ENCODE peak calls at places on chromosomes 12 and 14, in eight cellular contexts. A, V, P, S, L, B, C and Y are unnamed samples.

GRCh38 chr14:63938198-63939005 is 85.6 kb downstream of the SYNE2 start:
- DNase-seq in A (no peak), V (no peak), P (peak; percentile 2), S (peak; percentile 36), L (peak; percentile 71), B (peak; percentile 26), C (no peak), Y (peak; percentile 37)

GRCh38 chr12:113174461-113175384 is 10.6 kb downstream of the DDX54 start:
- DNase-seq in A (peak; percentile 72), V (no peak), P (peak; percentile 52), S (peak; percentile 91), L (peak; percentile 66), B (peak; percentile 60), C (peak; percentile 73), Y (peak; percentile 89)

GRCh38 chr12:110680032-110680431 is 8.9 kb downstream of the HVCN1 start:
- DNase-seq in A (no peak), V (no peak), P (no peak), S (no peak), L (peak; percentile 49), B (no peak), C (no peak), Y (no peak)

GRCh38 chr14:92610849-92611271 is 97.3 kb downstream of the RIN3 start:
- DNase-seq in A (no peak), V (no peak), P (no peak), S (no peak), L (peak; percentile 31), B (no peak), C (no peak), Y (no peak)

GRCh38 chr14:88791629-88792571 is 853 bp downstream of the EML5 start:
- DNase-seq in A (peak; percentile 34), V (no peak), P (no peak), S (peak; percentile 13), L (no peak), B (no peak), C (no peak), Y (peak; percentile 5)

GRCh38 chr12:54164402-54165145 is 24.2 kb downstream of the SMUG1 start:
- DNase-seq in A (no peak), V (no peak), P (no peak), S (no peak), L (no peak), B (no peak), C (no peak), Y (no peak)

GRCh38 chr14:75063491-75064204 is at the start of gene ACYP1:
- DNase-seq in A (peak; percentile 93), V (peak; percentile 64), P (peak; percentile 84), S (peak; percentile 95), L (peak; percentile 88), B (peak; percentile 81), C (peak; percentile 92), Y (peak; percentile 96)

GRCh38 chr12:100574262-100575074 is 984 bp downstream of the GAS2L3 start:
- DNase-seq in A (peak; percentile 54), V (peak; percentile 4), P (no peak), S (peak; percentile 26), L (peak; percentile 74), B (peak; percentile 21), C (no peak), Y (no peak)

GRCh38 chr12:53205747-53206146 is 1.3 kb downstream of the ITGB7 start:
- DNase-seq in A (peak; percentile 61), V (peak; percentile 70), P (peak; percentile 89), S (peak; percentile 83), L (peak; percentile 70), B (peak; percentile 91), C (peak; percentile 44), Y (peak; percentile 83)

GRCh38 chr14:28629328-28630004 is 137.1 kb upstream of the FOXG1 start:
- DNase-seq in A (no peak), V (no peak), P (no peak), S (no peak), L (peak; percentile 68), B (no peak), C (no peak), Y (no peak)

GRCh38 chr14:28630100-28630499 is 136.5 kb upstream of the FOXG1 start:
- DNase-seq in A (no peak), V (no peak), P (no peak), S (no peak), L (no peak), B (no peak), C (no peak), Y (no peak)

DNA sequence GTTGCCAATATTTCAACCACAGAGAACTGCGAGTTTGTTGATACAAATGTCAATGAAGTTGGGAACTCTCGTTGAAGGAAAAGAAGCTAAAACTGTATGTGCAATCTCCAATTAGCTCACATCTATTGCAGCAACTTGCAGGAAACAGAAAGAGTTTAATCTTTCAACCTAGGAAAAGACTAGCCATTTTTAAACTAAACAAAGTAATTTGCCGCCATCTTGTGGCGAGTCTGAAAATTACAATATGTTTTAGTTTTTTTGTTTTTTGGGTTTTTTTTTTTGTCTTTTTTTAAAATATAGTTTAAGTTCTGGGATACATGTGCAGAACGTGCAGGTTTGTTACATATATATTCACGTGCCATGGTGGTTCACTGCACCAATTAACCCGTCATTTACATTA is 131.2 kb upstream of the FOXG1 start:
- DNase-seq in A (no peak), V (peak; percentile 35), P (peak; percentile 16), S (no peak), L (peak; percentile 47), B (peak; percentile 71), C (peak; percentile 7), Y (no peak)
- TF ChIP-seq CTCF in A (no peak), V (peak; percentile 10), P (peak; percentile 56), S (no peak), L (peak; percentile 31), B (peak; percentile 48), C (peak; percentile 49), Y (peak; percentile 59)

GRCh38 chr12:82688035-82688501 is 1.4 kb downstream of the TMTC2 start:
- DNase-seq in A (no peak), V (no peak), P (no peak), S (peak; percentile 27), L (no peak), B (peak; percentile 15), C (no peak), Y (no peak)
- TF ChIP-seq CTCF in A (no peak), V (peak; percentile 21), P (no peak), S (no peak), L (no peak), B (peak; percentile 23), C (no peak), Y (no peak)

GRCh38 chr12:108560752-108561719 is at the start of gene SART3:
- DNase-seq in A (peak; percentile 81), V (peak; percentile 72), P (peak; percentile 89), S (peak; percentile 88), L (peak; percentile 89), B (peak; percentile 89), C (peak; percentile 75), Y (peak; percentile 85)
- TF ChIP-seq CTCF in A (no peak), V (peak; percentile 2), P (no peak), S (no peak), L (no peak), B (no peak), C (peak; percentile 1), Y (no peak)

GRCh38 chr12:124883263-124883876 is 19.7 kb upstream of the SCARB1 start:
- DNase-seq in A (no peak), V (no peak), P (peak; percentile 24), S (no peak), L (no peak), B (peak; percentile 27), C (no peak), Y (no peak)

GRCh38 chr12:124878795-124879516 is 15.3 kb upstream of the SCARB1 start:
- DNase-seq in A (no peak), V (no peak), P (no peak), S (no peak), L (no peak), B (no peak), C (peak; percentile 8), Y (no peak)

GRCh38 chr12:124881123-124881522 is 17.5 kb upstream of the SCARB1 start:
- DNase-seq in A (no peak), V (no peak), P (no peak), S (no peak), L (no peak), B (no peak), C (no peak), Y (no peak)

GRCh38 chr12:124888203-124888602 is 24.5 kb upstream of the SCARB1 start:
- DNase-seq in A (no peak), V (no peak), P (no peak), S (no peak), L (no peak), B (no peak), C (no peak), Y (no peak)

DNA sequence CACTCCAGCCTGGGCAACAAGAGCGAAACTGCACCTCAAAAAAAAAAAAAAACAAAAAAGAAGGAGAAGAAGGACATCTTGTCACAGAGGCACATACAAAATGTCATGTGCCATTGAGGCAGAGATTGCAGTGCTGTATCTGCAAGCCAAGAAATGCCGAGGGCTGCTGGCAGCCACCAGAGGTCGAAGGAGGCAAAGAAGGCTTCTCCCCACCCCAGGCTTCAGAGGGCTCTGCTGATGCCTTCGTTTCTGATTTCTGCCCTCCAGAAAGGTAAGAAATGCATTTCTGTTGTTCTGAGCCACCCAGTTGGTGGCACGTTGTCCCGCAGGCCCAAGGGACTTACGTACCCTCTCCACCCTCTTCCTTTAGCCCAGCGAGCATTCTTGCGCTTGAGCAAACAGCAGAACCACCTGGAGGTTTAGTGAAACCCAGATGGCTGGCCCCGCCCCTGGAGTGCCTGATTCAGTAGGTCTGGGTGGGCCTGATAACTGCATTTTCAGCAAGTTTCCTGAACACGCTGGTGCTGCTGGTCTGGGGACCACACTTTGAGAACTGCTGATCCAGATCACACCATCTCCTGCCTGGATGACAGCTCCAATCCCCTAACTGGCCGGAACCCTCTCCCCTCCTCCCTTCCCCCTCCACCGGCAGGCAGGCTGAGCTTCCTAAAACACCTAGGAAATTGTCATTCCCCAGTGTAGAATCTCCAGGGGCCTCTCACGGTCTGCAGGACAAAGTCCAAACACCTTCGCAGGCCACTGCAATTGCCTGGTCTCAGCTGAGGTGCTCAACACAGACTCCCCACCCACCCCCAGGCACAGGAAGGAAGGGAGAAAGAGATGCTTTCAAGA is 21.1 kb upstream of the SCARB1 start:
- DNase-seq in A (no peak), V (no peak), P (no peak), S (peak; percentile 52), L (peak; percentile 35), B (no peak), C (peak; percentile 82), Y (peak; percentile 59)
- TF ChIP-seq CTCF in A (no peak), V (no peak), P (no peak), S (no peak), L (no peak), B (no peak), C (peak; percentile 25), Y (no peak)

DNA sequence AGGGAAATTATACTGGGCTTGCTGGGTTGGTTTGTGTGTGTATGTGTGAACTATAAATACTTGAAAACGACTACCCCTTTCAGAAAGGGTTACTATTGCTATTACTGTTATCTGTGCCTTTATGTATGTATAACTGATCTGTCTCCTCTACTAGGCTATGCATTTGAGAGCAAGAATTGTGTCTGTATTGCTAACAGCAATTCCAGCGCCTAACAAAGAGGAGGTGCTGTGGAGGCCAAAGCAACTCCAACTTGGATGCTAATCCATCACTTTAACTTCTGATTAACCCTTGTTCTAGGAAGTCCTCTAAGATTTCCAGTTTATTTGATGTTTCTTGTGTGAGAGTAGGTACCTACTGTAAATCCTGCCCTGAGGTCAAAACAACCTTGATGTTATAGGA is 313.9 kb downstream of the PCNX1 start:
- DNase-seq in A (no peak), V (no peak), P (no peak), S (no peak), L (no peak), B (no peak), C (no peak), Y (no peak)
- TF ChIP-seq CTCF in A (no peak), V (no peak), P (no peak), S (no peak), L (peak; percentile 6), B (no peak), C (no peak), Y (no peak)